ENCODE peak calls at places on chromosome 11, in four cellular contexts. M is H1, A is K562, N is GM12878. Z is an unnamed sample.

GRCh38 chr11:64000026-64000739 is 13.9 kb downstream of the OTUB1 start:
- DNase-seq in M (peak), A (no peak), N (no peak), Z (no peak)

GRCh38 chr11:134925432-134925831 is 513.4 kb upstream of the B3GAT1 start:
- DNase-seq in M (no peak), A (no peak), N (no peak), Z (no peak)

GRCh38 chr11:35006389-35007128 is 90.1 kb downstream of the PDHX start:
- DNase-seq in M (no peak), A (no peak), N (peak), Z (no peak)

GRCh38 chr11:64947202-64947814 is 11.6 kb upstream of the GPHA2 start:
- DNase-seq in M (no peak), A (peak), N (no peak), Z (no peak)

GRCh38 chr11:120169981-120170698 is 32.2 kb upstream of the TRIM29 start:
- DNase-seq in M (peak), A (no peak), N (no peak), Z (no peak)

GRCh38 chr11:17828311-17828751 is 93.8 kb downstream of the KCNC1 start:
- DNase-seq in M (no peak), A (no peak), N (no peak), Z (no peak)

GRCh38 chr11:128530119-128531091 is 57.0 kb downstream of the ETS1 start:
- DNase-seq in M (no peak), A (no peak), N (no peak), Z (no peak)

GRCh38 chr11:111851636-111852035 is 19.7 kb downstream of the ALG9 start:
- DNase-seq in M (no peak), A (no peak), N (no peak), Z (no peak)

GRCh38 chr11:606245-606644 is 9.5 kb downstream of the IRF7 start:
- DNase-seq in M (no peak), A (no peak), N (no peak), Z (no peak)

GRCh38 chr11:115256326-115257197 is 247.7 kb downstream of the CADM1 start:
- DNase-seq in M (no peak), A (no peak), N (peak), Z (no peak)

GRCh38 chr11:69397732-69398131 is 83.7 kb upstream of the LINC01488 start:
- DNase-seq in M (no peak), A (no peak), N (no peak), Z (no peak)

GRCh38 chr11:8093931-8094575 is 13.0 kb downstream of the TUB start:
- DNase-seq in M (no peak), A (no peak), N (no peak), Z (no peak)

GRCh38 chr11:128299132-128299726 is 288.1 kb downstream of the ETS1 start:
- DNase-seq in M (no peak), A (no peak), N (peak), Z (no peak)

GRCh38 chr11:27213232-27213660 is 149.8 kb downstream of the CCDC34 start:
- DNase-seq in M (peak), A (no peak), N (peak), Z (no peak)

GRCh38 chr11:15673408-15673811 is 558.7 kb downstream of the INSC start:
- DNase-seq in M (no peak), A (no peak), N (no peak), Z (no peak)

GRCh38 chr11:44989831-44990566 is 39.3 kb upstream of the TP53I11 start:
- DNase-seq in M (no peak), A (no peak), N (no peak), Z (no peak)

GRCh38 chr11:61683961-61684869 is 4.0 kb downstream of the DAGLA start:
- DNase-seq in M (no peak), A (no peak), N (no peak), Z (no peak)

GRCh38 chr11:61685611-61685955 is 5.4 kb downstream of the DAGLA start:
- DNase-seq in M (no peak), A (no peak), N (no peak), Z (no peak)

GRCh38 chr11:61683116-61683515 is 2.9 kb downstream of the DAGLA start:
- DNase-seq in M (no peak), A (no peak), N (no peak), Z (no peak)

GRCh38 chr11:61686469-61686868 is 6.3 kb downstream of the DAGLA start:
- DNase-seq in M (no peak), A (no peak), N (no peak), Z (no peak)

DNA sequence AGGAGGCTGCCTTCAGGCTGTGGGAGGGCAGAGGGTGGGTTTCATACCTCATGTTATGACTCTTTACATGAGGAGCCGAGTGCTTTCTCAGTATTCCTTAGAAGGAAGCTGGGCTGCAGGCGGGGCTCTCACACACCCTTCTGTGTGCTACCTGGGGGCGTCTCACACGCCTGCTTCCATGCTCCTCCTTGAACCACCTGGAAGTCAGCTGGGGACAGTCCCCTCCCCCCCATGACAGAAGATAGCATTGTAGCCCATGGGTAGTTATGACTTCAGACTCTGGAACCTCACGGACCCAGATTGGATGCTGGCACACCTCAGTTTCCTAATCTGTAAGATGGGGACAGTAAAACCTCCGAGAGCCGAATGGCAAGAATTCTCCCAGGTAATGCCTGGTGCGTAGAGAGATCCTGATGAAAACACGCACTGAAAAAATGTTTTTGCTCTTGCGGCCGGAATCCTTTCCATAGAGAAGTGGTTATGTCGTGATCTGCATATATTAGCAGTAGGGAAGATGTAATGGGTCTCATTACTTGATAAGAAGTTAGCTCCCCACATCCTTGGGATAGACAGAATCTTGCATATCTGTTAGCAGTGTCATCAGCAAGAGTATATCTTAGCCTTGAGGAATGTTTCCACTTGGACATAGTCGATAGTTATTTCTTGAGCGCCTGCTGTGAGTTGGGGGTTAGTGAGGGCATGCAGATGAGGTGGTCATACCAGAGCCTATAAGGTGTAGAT is 4.8 kb downstream of the DAGLA start:
- DNase-seq in M (no peak), A (no peak), N (no peak), Z (no peak)
- TF ChIP-seq EGR1 in M (no peak), A (no peak), N (no peak), Z (no peak)

GRCh38 chr11:30605036-30605435 is 18.9 kb upstream of the MPPED2 start:
- DNase-seq in M (no peak), A (no peak), N (no peak), Z (no peak)
- TF ChIP-seq YY1 in M (no peak), A (no peak), N (no peak), Z (no peak)

GRCh38 chr11:118144301-118144701 is 8.3 kb downstream of the SCN4B start:
- DNase-seq in M (no peak), A (no peak), N (no peak), Z (no peak)
- TF ChIP-seq EGR1 in M (no peak), A (no peak), N (no peak), Z (no peak)

GRCh38 chr11:118375980-118376379 is 16.6 kb downstream of the UBE4A start:
- DNase-seq in M (no peak), A (no peak), N (no peak), Z (no peak)

GRCh38 chr11:118370774-118371173 is 11.4 kb downstream of the UBE4A start:
- DNase-seq in M (no peak), A (no peak), N (no peak), Z (no peak)

GRCh38 chr11:118373263-118373662 is 13.9 kb downstream of the UBE4A start:
- DNase-seq in M (no peak), A (no peak), N (no peak), Z (no peak)

GRCh38 chr11:118374729-118375128 is 15.3 kb downstream of the UBE4A start:
- DNase-seq in M (no peak), A (no peak), N (no peak), Z (no peak)

GRCh38 chr11:118373871-118374270 is 14.5 kb downstream of the UBE4A start:
- DNase-seq in M (no peak), A (no peak), N (no peak), Z (no peak)
- TF ChIP-seq YY1 in M (no peak), A (no peak), N (no peak), Z (no peak)

GRCh38 chr11:66221726-66222236 is 46.7 kb upstream of the RAB1B start:
- DNase-seq in M (no peak), A (no peak), N (peak), Z (no peak)
- TF ChIP-seq EGR1 in M (no peak), A (no peak), N (no peak), Z (no peak)

GRCh38 chr11:60756307-60757032 is at the start of gene MS4A15:
- DNase-seq in M (no peak), A (peak), N (no peak), Z (peak)
- TF ChIP-seq YY1 in M (no peak), A (no peak), N (no peak), Z (no peak)

GRCh38 chr11:114147389-114148382 is 88.2 kb downstream of the ZBTB16 start:
- DNase-seq in M (no peak), A (peak), N (no peak), Z (no peak)
- TF ChIP-seq EGR1 in M (no peak), A (no peak), N (no peak), Z (no peak)

GRCh38 chr11:58647866-58648265 is 25.4 kb downstream of the CNTF start:
- DNase-seq in M (no peak), A (no peak), N (no peak), Z (no peak)
- TF ChIP-seq YY1 in M (no peak), A (no peak), N (no peak), Z (no peak)

DNA sequence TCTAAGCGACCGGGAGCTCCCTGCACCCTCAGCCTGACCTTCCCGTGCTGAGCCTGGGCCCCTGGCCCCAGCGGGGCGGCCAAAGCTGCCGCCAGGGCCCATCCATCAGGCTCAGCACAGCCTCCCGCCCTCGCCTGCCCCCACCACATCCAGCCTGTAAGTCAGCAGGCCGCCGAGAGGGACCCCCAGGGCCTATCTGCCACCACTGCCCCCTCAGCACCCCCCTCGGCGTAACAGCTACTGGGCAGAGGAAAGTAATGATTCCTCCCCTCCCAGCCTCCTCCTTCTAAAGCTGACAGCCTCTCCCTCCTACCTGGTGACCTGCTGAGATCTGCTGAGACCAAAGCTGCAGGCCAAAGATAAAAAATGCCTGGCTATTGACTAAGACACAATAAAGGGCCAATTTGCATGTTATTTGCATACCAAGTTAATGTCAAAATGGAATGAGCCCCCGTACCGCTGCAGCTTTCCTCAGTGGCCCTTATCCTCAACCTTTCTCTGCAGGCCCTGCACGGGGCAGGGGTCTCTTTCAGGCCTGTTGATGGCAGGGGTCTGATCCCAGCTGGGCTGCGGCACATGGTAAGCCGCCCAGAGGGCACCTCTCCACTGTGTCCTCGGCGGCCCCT is 51.6 kb downstream of the RPUSD4 start:
- DNase-seq in M (peak), A (peak), N (no peak), Z (no peak)
- TF ChIP-seq EGR1 in M (no peak), A (no peak), N (no peak), Z (no peak)

DNA sequence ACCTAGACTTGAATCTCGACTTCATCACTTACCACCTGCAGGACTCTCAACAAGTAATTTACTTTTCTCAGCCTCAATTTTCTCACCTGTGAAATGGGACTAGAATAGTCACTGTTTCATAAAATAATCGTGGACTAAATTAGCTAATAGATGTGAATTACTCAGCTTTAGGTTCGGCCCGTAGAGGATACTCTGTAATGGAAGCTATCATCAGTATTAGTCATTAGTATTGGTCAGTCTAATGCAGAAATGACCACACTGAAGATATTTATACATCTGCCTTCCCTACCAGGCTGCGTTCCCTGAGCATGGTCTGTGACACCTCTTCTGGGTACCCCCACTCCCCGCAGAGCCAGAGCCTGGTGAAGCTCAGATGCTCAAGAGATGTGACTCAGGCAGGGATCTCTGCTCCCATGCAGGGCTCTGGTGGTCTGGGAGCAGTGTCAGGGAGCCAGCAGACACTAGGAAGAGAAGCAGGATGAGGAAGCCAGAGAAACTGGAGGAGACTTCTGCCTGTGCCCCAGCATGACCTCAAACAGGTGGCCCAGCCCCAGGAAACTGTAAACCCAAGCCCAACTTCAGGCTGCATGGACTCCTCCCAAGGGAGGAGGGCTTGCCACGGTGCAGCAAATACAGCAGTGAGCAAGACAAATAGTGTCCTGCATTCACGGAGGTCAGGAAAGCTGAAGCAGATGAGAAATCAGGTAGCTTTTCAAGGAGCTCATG is 88.0 kb upstream of the E2F8 start:
- DNase-seq in M (no peak), A (no peak), N (no peak), Z (no peak)
- TF ChIP-seq YY1 in M (no peak), A (no peak), N (no peak), Z (no peak)